ENCODE peak calls at places on chromosomes 6 and 20, in nine cellular contexts. One of them, this sample, is unnamed.

GRCh38 chr6:152271681-152272464 is 365.3 kb downstream of the SYNE1 start:
- DNase-seq in DND-41: no peak
- DNase-seq in epithelial cell of esophagus: peak; percentile 84
- DNase-seq in mesendoderm: peak; percentile 84
- DNase-seq in brain microvascular endothelial cell: peak; percentile 12
- DNase-seq in cardiac muscle cell: no peak
- DNase-seq in CD4-positive, CD25-positive, alpha-beta regulatory T cell: no peak
- DNase-seq in fibroblast of pulmonary artery: peak; percentile 57
- DNase-seq in HAP-1: peak; percentile 23
- DNase-seq in this sample: no peak

GRCh38 chr6:54768542-54768941 is 78.0 kb upstream of the FAM83B start:
- DNase-seq in epithelial cell of esophagus: no peak
- DNase-seq in brain microvascular endothelial cell: no peak
- DNase-seq in HAP-1: no peak
- DNase-seq in CD4-positive, CD25-positive, alpha-beta regulatory T cell: no peak
- DNase-seq in DND-41: no peak
- DNase-seq in fibroblast of pulmonary artery: no peak
- DNase-seq in mesendoderm: no peak
- DNase-seq in cardiac muscle cell: no peak
- DNase-seq in this sample: no peak

GRCh38 chr20:41110930-41111577 is 26.3 kb upstream of the PLCG1 start:
- DNase-seq in brain microvascular endothelial cell: no peak
- DNase-seq in fibroblast of pulmonary artery: no peak
- DNase-seq in epithelial cell of esophagus: peak; percentile 79
- DNase-seq in HAP-1: no peak
- DNase-seq in mesendoderm: peak; percentile 27
- DNase-seq in CD4-positive, CD25-positive, alpha-beta regulatory T cell: no peak
- DNase-seq in DND-41: no peak
- DNase-seq in cardiac muscle cell: no peak
- DNase-seq in this sample: no peak

GRCh38 chr20:49893242-49894072 is 21.9 kb downstream of the SPATA2 start:
- DNase-seq in mesendoderm: no peak
- DNase-seq in CD4-positive, CD25-positive, alpha-beta regulatory T cell: no peak
- DNase-seq in brain microvascular endothelial cell: no peak
- DNase-seq in cardiac muscle cell: no peak
- DNase-seq in fibroblast of pulmonary artery: no peak
- DNase-seq in HAP-1: no peak
- DNase-seq in DND-41: no peak
- DNase-seq in epithelial cell of esophagus: no peak
- DNase-seq in this sample: no peak

GRCh38 chr20:48626938-48627736 is 200.7 kb downstream of the PREX1 start:
- DNase-seq in brain microvascular endothelial cell: no peak
- DNase-seq in DND-41: no peak
- DNase-seq in cardiac muscle cell: no peak
- DNase-seq in HAP-1: no peak
- DNase-seq in CD4-positive, CD25-positive, alpha-beta regulatory T cell: no peak
- DNase-seq in epithelial cell of esophagus: no peak
- DNase-seq in fibroblast of pulmonary artery: no peak
- DNase-seq in mesendoderm: no peak
- DNase-seq in this sample: no peak

GRCh38 chr20:63957004-63957689 is 931 bp upstream of the UCKL1 start:
- DNase-seq in epithelial cell of esophagus: peak; percentile 69
- DNase-seq in mesendoderm: peak; percentile 90
- DNase-seq in CD4-positive, CD25-positive, alpha-beta regulatory T cell: peak; percentile 46
- DNase-seq in HAP-1: peak; percentile 85
- DNase-seq in cardiac muscle cell: peak; percentile 64
- DNase-seq in brain microvascular endothelial cell: no peak
- DNase-seq in fibroblast of pulmonary artery: peak; percentile 58
- DNase-seq in DND-41: no peak
- DNase-seq in this sample: peak; percentile 85

GRCh38 chr20:58619847-58620431 is 31.1 kb upstream of the STX16 start:
- DNase-seq in mesendoderm: peak; percentile 72
- DNase-seq in fibroblast of pulmonary artery: no peak
- DNase-seq in cardiac muscle cell: no peak
- DNase-seq in DND-41: no peak
- DNase-seq in CD4-positive, CD25-positive, alpha-beta regulatory T cell: no peak
- DNase-seq in brain microvascular endothelial cell: no peak
- DNase-seq in HAP-1: peak; percentile 39
- DNase-seq in epithelial cell of esophagus: no peak
- DNase-seq in this sample: no peak

GRCh38 chr20:5608104-5608447 is 142.1 kb upstream of the SHLD1 start:
- DNase-seq in DND-41: no peak
- DNase-seq in mesendoderm: no peak
- DNase-seq in cardiac muscle cell: no peak
- DNase-seq in fibroblast of pulmonary artery: no peak
- DNase-seq in brain microvascular endothelial cell: no peak
- DNase-seq in CD4-positive, CD25-positive, alpha-beta regulatory T cell: no peak
- DNase-seq in epithelial cell of esophagus: no peak
- DNase-seq in HAP-1: no peak
- DNase-seq in this sample: no peak

GRCh38 chr6:3750324-3751018 is 1.0 kb downstream of the PXDC1 start:
- DNase-seq in epithelial cell of esophagus: peak; percentile 73
- DNase-seq in mesendoderm: peak; percentile 58
- DNase-seq in fibroblast of pulmonary artery: peak; percentile 76
- DNase-seq in brain microvascular endothelial cell: peak; percentile 64
- DNase-seq in DND-41: no peak
- DNase-seq in CD4-positive, CD25-positive, alpha-beta regulatory T cell: peak; percentile 11
- DNase-seq in cardiac muscle cell: peak; percentile 36
- DNase-seq in HAP-1: peak; percentile 64
- DNase-seq in this sample: no peak

GRCh38 chr6:44253307-44254101 is 3.8 kb downstream of the SLC35B2 start:
- DNase-seq in cardiac muscle cell: peak; percentile 65
- DNase-seq in CD4-positive, CD25-positive, alpha-beta regulatory T cell: peak; percentile 58
- DNase-seq in mesendoderm: peak; percentile 68
- DNase-seq in DND-41: peak; percentile 70
- DNase-seq in HAP-1: peak; percentile 86
- DNase-seq in brain microvascular endothelial cell: peak; percentile 21
- DNase-seq in fibroblast of pulmonary artery: peak; percentile 48
- DNase-seq in epithelial cell of esophagus: peak; percentile 51
- DNase-seq in this sample: peak; percentile 86

GRCh38 chr6:168232046-168232445 is 87.5 kb downstream of the DACT2 start:
- DNase-seq in fibroblast of pulmonary artery: no peak
- DNase-seq in mesendoderm: peak; percentile 13
- DNase-seq in HAP-1: no peak
- DNase-seq in epithelial cell of esophagus: no peak
- DNase-seq in CD4-positive, CD25-positive, alpha-beta regulatory T cell: no peak
- DNase-seq in DND-41: no peak
- DNase-seq in cardiac muscle cell: peak; percentile 18
- DNase-seq in brain microvascular endothelial cell: no peak
- DNase-seq in this sample: no peak

GRCh38 chr6:168093634-168094033 is 14.6 kb upstream of the FRMD1 start:
- DNase-seq in CD4-positive, CD25-positive, alpha-beta regulatory T cell: no peak
- DNase-seq in epithelial cell of esophagus: no peak
- DNase-seq in brain microvascular endothelial cell: no peak
- DNase-seq in fibroblast of pulmonary artery: no peak
- DNase-seq in HAP-1: no peak
- DNase-seq in cardiac muscle cell: no peak
- DNase-seq in DND-41: no peak
- DNase-seq in mesendoderm: no peak
- DNase-seq in this sample: no peak

GRCh38 chr6:130970839-130971410 is 92.1 kb downstream of the EPB41L2 start:
- DNase-seq in brain microvascular endothelial cell: peak; percentile 13
- DNase-seq in fibroblast of pulmonary artery: no peak
- DNase-seq in cardiac muscle cell: no peak
- DNase-seq in DND-41: no peak
- DNase-seq in CD4-positive, CD25-positive, alpha-beta regulatory T cell: no peak
- DNase-seq in mesendoderm: no peak
- DNase-seq in HAP-1: no peak
- DNase-seq in epithelial cell of esophagus: no peak
- DNase-seq in this sample: no peak

GRCh38 chr6:111210074-111210729 is 122.9 kb downstream of the SLC16A10 start:
- DNase-seq in DND-41: peak; percentile 28
- DNase-seq in CD4-positive, CD25-positive, alpha-beta regulatory T cell: peak; percentile 71
- DNase-seq in fibroblast of pulmonary artery: peak; percentile 75
- DNase-seq in brain microvascular endothelial cell: peak; percentile 47
- DNase-seq in cardiac muscle cell: peak; percentile 69
- DNase-seq in mesendoderm: peak; percentile 75
- DNase-seq in epithelial cell of esophagus: peak; percentile 68
- DNase-seq in HAP-1: peak; percentile 29
- DNase-seq in this sample: peak; percentile 83

GRCh38 chr20:10558635-10559187 is 115.1 kb downstream of the JAG1 start:
- DNase-seq in CD4-positive, CD25-positive, alpha-beta regulatory T cell: peak; percentile 10
- DNase-seq in HAP-1: no peak
- DNase-seq in fibroblast of pulmonary artery: peak; percentile 95
- DNase-seq in DND-41: no peak
- DNase-seq in epithelial cell of esophagus: peak; percentile 91
- DNase-seq in mesendoderm: peak; percentile 29
- DNase-seq in brain microvascular endothelial cell: peak; percentile 99
- DNase-seq in cardiac muscle cell: peak; percentile 32
- DNase-seq in this sample: peak; percentile 66

GRCh38 chr20:39291301-39291700 is 329.2 kb downstream of the DHX35 start:
- DNase-seq in cardiac muscle cell: no peak
- DNase-seq in brain microvascular endothelial cell: no peak
- DNase-seq in epithelial cell of esophagus: no peak
- DNase-seq in CD4-positive, CD25-positive, alpha-beta regulatory T cell: no peak
- DNase-seq in fibroblast of pulmonary artery: no peak
- DNase-seq in mesendoderm: no peak
- DNase-seq in HAP-1: no peak
- DNase-seq in DND-41: no peak
- DNase-seq in this sample: no peak

GRCh38 chr20:44074252-44075151 is 112.5 kb downstream of the JPH2 start:
- DNase-seq in fibroblast of pulmonary artery: peak; percentile 40
- DNase-seq in CD4-positive, CD25-positive, alpha-beta regulatory T cell: no peak
- DNase-seq in brain microvascular endothelial cell: peak; percentile 28
- DNase-seq in HAP-1: no peak
- DNase-seq in cardiac muscle cell: peak; percentile 34
- DNase-seq in DND-41: no peak
- DNase-seq in mesendoderm: no peak
- DNase-seq in epithelial cell of esophagus: peak; percentile 58
- DNase-seq in this sample: no peak

GRCh38 chr20:48738399-48739304 is 89.1 kb downstream of the PREX1 start:
- DNase-seq in mesendoderm: no peak
- DNase-seq in brain microvascular endothelial cell: no peak
- DNase-seq in cardiac muscle cell: peak; percentile 55
- DNase-seq in epithelial cell of esophagus: no peak
- DNase-seq in DND-41: no peak
- DNase-seq in CD4-positive, CD25-positive, alpha-beta regulatory T cell: no peak
- DNase-seq in fibroblast of pulmonary artery: no peak
- DNase-seq in HAP-1: no peak
- DNase-seq in this sample: no peak

GRCh38 chr20:38355161-38356012 is 9.1 kb downstream of the LBP start:
- DNase-seq in CD4-positive, CD25-positive, alpha-beta regulatory T cell: no peak
- DNase-seq in DND-41: no peak
- DNase-seq in brain microvascular endothelial cell: no peak
- DNase-seq in cardiac muscle cell: no peak
- DNase-seq in HAP-1: no peak
- DNase-seq in mesendoderm: no peak
- DNase-seq in epithelial cell of esophagus: no peak
- DNase-seq in fibroblast of pulmonary artery: no peak
- DNase-seq in this sample: no peak

GRCh38 chr6:35096129-35096852 is 44.8 kb downstream of the TCP11 start:
- DNase-seq in CD4-positive, CD25-positive, alpha-beta regulatory T cell: no peak
- DNase-seq in DND-41: no peak
- DNase-seq in mesendoderm: no peak
- DNase-seq in cardiac muscle cell: no peak
- DNase-seq in HAP-1: peak; percentile 77
- DNase-seq in epithelial cell of esophagus: peak; percentile 74
- DNase-seq in brain microvascular endothelial cell: peak; percentile 79
- DNase-seq in fibroblast of pulmonary artery: peak; percentile 64
- DNase-seq in this sample: no peak

GRCh38 chr6:74356385-74356784 is 660.4 kb downstream of the CD109 start:
- DNase-seq in mesendoderm: peak; percentile 74
- DNase-seq in CD4-positive, CD25-positive, alpha-beta regulatory T cell: no peak
- DNase-seq in cardiac muscle cell: no peak
- DNase-seq in epithelial cell of esophagus: peak; percentile 64
- DNase-seq in HAP-1: no peak
- DNase-seq in brain microvascular endothelial cell: peak; percentile 17
- DNase-seq in fibroblast of pulmonary artery: peak; percentile 30
- DNase-seq in DND-41: no peak
- DNase-seq in this sample: no peak

GRCh38 chr6:137870744-137871247 is 3.7 kb downstream of the TNFAIP3 start:
- DNase-seq in fibroblast of pulmonary artery: peak; percentile 66
- DNase-seq in cardiac muscle cell: no peak
- DNase-seq in brain microvascular endothelial cell: no peak
- DNase-seq in HAP-1: no peak
- DNase-seq in DND-41: peak; percentile 34
- DNase-seq in epithelial cell of esophagus: peak; percentile 73
- DNase-seq in mesendoderm: no peak
- DNase-seq in CD4-positive, CD25-positive, alpha-beta regulatory T cell: peak; percentile 54
- DNase-seq in this sample: no peak
- H3K4me3 ChIP-seq in fibroblast of pulmonary artery: peak overlapping the region; percentile 93
- H3K4me3 ChIP-seq in cardiac muscle cell: no peak overlapping the region
- H3K4me3 ChIP-seq in brain microvascular endothelial cell: no peak overlapping the region
- H3K4me3 ChIP-seq in HAP-1: no peak overlapping the region
- H3K4me3 ChIP-seq in DND-41: no peak overlapping the region
- H3K4me3 ChIP-seq in epithelial cell of esophagus: peak overlapping the region; percentile 32
- H3K4me3 ChIP-seq in mesendoderm: no peak overlapping the region
- H3K4me3 ChIP-seq in CD4-positive, CD25-positive, alpha-beta regulatory T cell: peak overlapping the region; percentile 99
- H3K4me3 ChIP-seq in this sample: no peak overlapping the region

GRCh38 chr6:9025223-9025622 is 589.9 kb upstream of the SLC35B3 start:
- DNase-seq in brain microvascular endothelial cell: no peak
- DNase-seq in DND-41: peak; percentile 64
- DNase-seq in fibroblast of pulmonary artery: no peak
- DNase-seq in HAP-1: no peak
- DNase-seq in cardiac muscle cell: no peak
- DNase-seq in mesendoderm: no peak
- DNase-seq in epithelial cell of esophagus: no peak
- DNase-seq in CD4-positive, CD25-positive, alpha-beta regulatory T cell: no peak
- DNase-seq in this sample: no peak
- H3K4me3 ChIP-seq in brain microvascular endothelial cell: no peak overlapping the region
- H3K4me3 ChIP-seq in DND-41: no peak overlapping the region
- H3K4me3 ChIP-seq in fibroblast of pulmonary artery: no peak overlapping the region
- H3K4me3 ChIP-seq in HAP-1: no peak overlapping the region
- H3K4me3 ChIP-seq in cardiac muscle cell: no peak overlapping the region
- H3K4me3 ChIP-seq in mesendoderm: no peak overlapping the region
- H3K4me3 ChIP-seq in epithelial cell of esophagus: no peak overlapping the region
- H3K4me3 ChIP-seq in CD4-positive, CD25-positive, alpha-beta regulatory T cell: no peak overlapping the region
- H3K4me3 ChIP-seq in this sample: no peak overlapping the region

DNA sequence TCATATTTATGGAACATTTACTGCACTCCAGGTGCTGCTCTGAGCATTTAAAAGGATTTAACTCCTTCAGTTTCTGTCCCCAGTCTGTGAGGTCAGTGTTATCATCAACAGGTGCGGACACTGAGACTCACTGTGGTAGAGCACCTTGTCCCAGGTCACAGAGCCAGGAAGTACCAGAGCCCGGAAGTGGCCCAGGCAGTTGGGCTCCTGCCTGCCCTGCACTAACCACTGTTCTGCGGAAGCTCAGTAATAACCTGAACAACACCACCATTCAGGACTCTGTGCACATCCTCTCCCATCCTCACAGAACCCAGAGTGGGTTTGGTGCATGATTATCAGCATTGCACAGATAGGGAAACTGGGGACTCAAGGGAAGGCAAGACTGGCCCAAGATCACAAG is 16.8 kb upstream of the SIRPG start:
- DNase-seq in epithelial cell of esophagus: no peak
- DNase-seq in cardiac muscle cell: no peak
- DNase-seq in fibroblast of pulmonary artery: no peak
- DNase-seq in HAP-1: no peak
- DNase-seq in brain microvascular endothelial cell: no peak
- DNase-seq in mesendoderm: no peak
- DNase-seq in CD4-positive, CD25-positive, alpha-beta regulatory T cell: peak; percentile 51
- DNase-seq in DND-41: no peak
- DNase-seq in this sample: no peak
- H3K4me3 ChIP-seq in epithelial cell of esophagus: no peak overlapping the region
- H3K4me3 ChIP-seq in cardiac muscle cell: no peak overlapping the region
- H3K4me3 ChIP-seq in fibroblast of pulmonary artery: no peak overlapping the region
- H3K4me3 ChIP-seq in HAP-1: no peak overlapping the region
- H3K4me3 ChIP-seq in brain microvascular endothelial cell: no peak overlapping the region
- H3K4me3 ChIP-seq in mesendoderm: no peak overlapping the region
- H3K4me3 ChIP-seq in CD4-positive, CD25-positive, alpha-beta regulatory T cell: peak overlapping the region; percentile 68
- H3K4me3 ChIP-seq in DND-41: no peak overlapping the region
- H3K4me3 ChIP-seq in this sample: no peak overlapping the region

GRCh38 chr6:126811307-126811706 is 307.2 kb upstream of the RSPO3 start:
- DNase-seq in cardiac muscle cell: no peak
- DNase-seq in epithelial cell of esophagus: no peak
- DNase-seq in HAP-1: no peak
- DNase-seq in mesendoderm: no peak
- DNase-seq in brain microvascular endothelial cell: no peak
- DNase-seq in fibroblast of pulmonary artery: peak; percentile 59
- DNase-seq in DND-41: no peak
- DNase-seq in CD4-positive, CD25-positive, alpha-beta regulatory T cell: no peak
- DNase-seq in this sample: no peak

GRCh38 chr6:126812651-126813050 is 305.8 kb upstream of the RSPO3 start:
- DNase-seq in cardiac muscle cell: peak; percentile 35
- DNase-seq in brain microvascular endothelial cell: no peak
- DNase-seq in HAP-1: no peak
- DNase-seq in epithelial cell of esophagus: no peak
- DNase-seq in mesendoderm: peak; percentile 50
- DNase-seq in DND-41: no peak
- DNase-seq in fibroblast of pulmonary artery: peak; percentile 15
- DNase-seq in CD4-positive, CD25-positive, alpha-beta regulatory T cell: no peak
- DNase-seq in this sample: no peak
- H3K4me3 ChIP-seq in cardiac muscle cell: no peak overlapping the region
- H3K4me3 ChIP-seq in brain microvascular endothelial cell: no peak overlapping the region
- H3K4me3 ChIP-seq in HAP-1: no peak overlapping the region
- H3K4me3 ChIP-seq in epithelial cell of esophagus: no peak overlapping the region
- H3K4me3 ChIP-seq in mesendoderm: no peak overlapping the region
- H3K4me3 ChIP-seq in DND-41: no peak overlapping the region
- H3K4me3 ChIP-seq in fibroblast of pulmonary artery: no peak overlapping the region
- H3K4me3 ChIP-seq in CD4-positive, CD25-positive, alpha-beta regulatory T cell: no peak overlapping the region
- H3K4me3 ChIP-seq in this sample: no peak overlapping the region